ENCODE peak calls at places on chromosomes 2 and 18, in six cellular contexts. One of them, this sample, is unnamed.
A peak's percentile ranks its signal among the peaks of the same experiment; 100 is the strongest.

GRCh38 chr2:68627615-68628014 is 15.8 kb upstream of the PROKR1 start:
- DNase-seq in H9: no peak
- DNase-seq in H1: no peak
- DNase-seq in mesenchymal stem cell: no peak
- DNase-seq in mesendoderm: no peak
- DNase-seq in neuronal stem cell: no peak
- DNase-seq in this sample: no peak

GRCh38 chr2:170139276-170139967 is 38.5 kb upstream of the MYO3B start:
- DNase-seq in mesendoderm: no peak
- DNase-seq in neuronal stem cell: no peak
- DNase-seq in mesenchymal stem cell: no peak
- DNase-seq in H9: no peak
- DNase-seq in H1: no peak
- DNase-seq in this sample: no peak

GRCh38 chr2:202051499-202052161 is 18.0 kb downstream of the FZD7 start:
- DNase-seq in neuronal stem cell: peak; percentile 47
- DNase-seq in H1: no peak
- DNase-seq in mesenchymal stem cell: no peak
- DNase-seq in H9: no peak
- DNase-seq in mesendoderm: peak; percentile 65
- DNase-seq in this sample: peak; percentile 43

GRCh38 chr2:143572421-143572820 is 443.2 kb downstream of the ARHGAP15 start:
- DNase-seq in neuronal stem cell: no peak
- DNase-seq in H9: no peak
- DNase-seq in H1: no peak
- DNase-seq in mesenchymal stem cell: no peak
- DNase-seq in mesendoderm: no peak
- DNase-seq in this sample: no peak

GRCh38 chr2:196181484-196181883 is 10.1 kb upstream of the STK17B start:
- DNase-seq in mesenchymal stem cell: peak; percentile 26
- DNase-seq in H9: no peak
- DNase-seq in H1: no peak
- DNase-seq in neuronal stem cell: no peak
- DNase-seq in mesendoderm: no peak
- DNase-seq in this sample: no peak

GRCh38 chr18:60892855-60893254 is 440.4 kb upstream of the CDH20 start:
- DNase-seq in mesendoderm: no peak
- DNase-seq in H9: no peak
- DNase-seq in mesenchymal stem cell: peak; percentile 51
- DNase-seq in neuronal stem cell: no peak
- DNase-seq in H1: no peak
- DNase-seq in this sample: no peak

GRCh38 chr2:128475427-128476211 is 157.0 kb upstream of the HS6ST1 start:
- DNase-seq in neuronal stem cell: no peak
- DNase-seq in H9: peak; percentile 16
- DNase-seq in mesenchymal stem cell: no peak
- DNase-seq in mesendoderm: no peak
- DNase-seq in H1: no peak
- DNase-seq in this sample: no peak

GRCh38 chr2:47360283-47360682 is 42.7 kb upstream of the MSH2 start:
- DNase-seq in H1: no peak
- DNase-seq in mesenchymal stem cell: no peak
- DNase-seq in mesendoderm: no peak
- DNase-seq in neuronal stem cell: no peak
- DNase-seq in H9: no peak
- DNase-seq in this sample: no peak

GRCh38 chr18:39455300-39455699 is 1889.7 kb upstream of the CELF4 start:
- DNase-seq in mesenchymal stem cell: peak; percentile 26
- DNase-seq in H1: no peak
- DNase-seq in H9: no peak
- DNase-seq in mesendoderm: no peak
- DNase-seq in neuronal stem cell: no peak
- DNase-seq in this sample: peak; percentile 66

GRCh38 chr2:169185711-169186110 is 116.3 kb downstream of the DHRS9 start:
- DNase-seq in mesenchymal stem cell: no peak
- DNase-seq in H1: no peak
- DNase-seq in mesendoderm: peak; percentile 3
- DNase-seq in H9: no peak
- DNase-seq in neuronal stem cell: no peak
- DNase-seq in this sample: no peak

GRCh38 chr2:31222086-31222485 is 4.8 kb upstream of the CAPN14 start:
- DNase-seq in mesendoderm: no peak
- DNase-seq in neuronal stem cell: no peak
- DNase-seq in H1: no peak
- DNase-seq in H9: no peak
- DNase-seq in mesenchymal stem cell: no peak
- DNase-seq in this sample: no peak

GRCh38 chr2:164826293-164827243 is 15.1 kb downstream of the COBLL1 start:
- DNase-seq in H1: no peak
- DNase-seq in mesendoderm: no peak
- DNase-seq in neuronal stem cell: no peak
- DNase-seq in mesenchymal stem cell: peak; percentile 25
- DNase-seq in H9: no peak
- DNase-seq in this sample: peak; percentile 13

GRCh38 chr2:162029287-162029901 is 44.6 kb downstream of the DPP4 start:
- DNase-seq in mesendoderm: no peak
- DNase-seq in H9: no peak
- DNase-seq in mesenchymal stem cell: no peak
- DNase-seq in H1: no peak
- DNase-seq in neuronal stem cell: no peak
- DNase-seq in this sample: peak; percentile 37

GRCh38 chr2:12686708-12687107 is 30.0 kb upstream of the TRIB2 start:
- DNase-seq in neuronal stem cell: no peak
- DNase-seq in H9: no peak
- DNase-seq in mesendoderm: no peak
- DNase-seq in mesenchymal stem cell: no peak
- DNase-seq in H1: no peak
- DNase-seq in this sample: no peak

GRCh38 chr2:212359425-212360067 is 179.1 kb downstream of the ERBB4 start:
- DNase-seq in H9: no peak
- DNase-seq in neuronal stem cell: no peak
- DNase-seq in H1: no peak
- DNase-seq in mesenchymal stem cell: no peak
- DNase-seq in mesendoderm: peak; percentile 60
- DNase-seq in this sample: no peak

GRCh38 chr2:44598731-44599529 is 237.2 kb downstream of the CAMKMT start:
- DNase-seq in mesenchymal stem cell: no peak
- DNase-seq in neuronal stem cell: no peak
- DNase-seq in mesendoderm: no peak
- DNase-seq in H9: no peak
- DNase-seq in H1: no peak
- DNase-seq in this sample: no peak

GRCh38 chr18:75209129-75209951 is at the start of gene PTGR3:
- DNase-seq in H1: no peak
- DNase-seq in H9: peak; percentile 84
- DNase-seq in mesenchymal stem cell: peak; percentile 75
- DNase-seq in mesendoderm: peak; percentile 84
- DNase-seq in neuronal stem cell: peak; percentile 68
- DNase-seq in this sample: peak; percentile 73

GRCh38 chr2:230321031-230321430 is 6.0 kb upstream of the SP140L start:
- DNase-seq in mesendoderm: no peak
- DNase-seq in H1: no peak
- DNase-seq in H9: no peak
- DNase-seq in mesenchymal stem cell: no peak
- DNase-seq in neuronal stem cell: no peak
- DNase-seq in this sample: no peak

GRCh38 chr2:126752876-126753275 is 96.9 kb downstream of the GYPC start:
- DNase-seq in neuronal stem cell: no peak
- DNase-seq in mesenchymal stem cell: no peak
- DNase-seq in H9: no peak
- DNase-seq in H1: no peak
- DNase-seq in mesendoderm: no peak
- DNase-seq in this sample: no peak

GRCh38 chr2:238235331-238235732 is 4.5 kb downstream of the HES6 start:
- DNase-seq in neuronal stem cell: no peak
- DNase-seq in mesenchymal stem cell: peak; percentile 57
- DNase-seq in H9: no peak
- DNase-seq in mesendoderm: no peak
- DNase-seq in H1: no peak
- DNase-seq in this sample: peak; percentile 35

GRCh38 chr2:20670315-20671035 is 3.5 kb downstream of the GDF7 start:
- DNase-seq in mesendoderm: peak; percentile 56
- DNase-seq in H1: no peak
- DNase-seq in H9: peak; percentile 55
- DNase-seq in mesenchymal stem cell: no peak
- DNase-seq in neuronal stem cell: no peak
- DNase-seq in this sample: no peak

GRCh38 chr2:104851236-104852160 is 2.4 kb upstream of the POU3F3 start:
- DNase-seq in neuronal stem cell: no peak
- DNase-seq in H9: no peak
- DNase-seq in mesenchymal stem cell: no peak
- DNase-seq in H1: no peak
- DNase-seq in mesendoderm: peak; percentile 27
- DNase-seq in this sample: no peak

GRCh38 chr2:203623104-203623503 is 83.3 kb upstream of the CD28 start:
- DNase-seq in neuronal stem cell: no peak
- DNase-seq in mesenchymal stem cell: peak; percentile 98
- DNase-seq in H9: no peak
- DNase-seq in mesendoderm: peak; percentile 65
- DNase-seq in H1: no peak
- DNase-seq in this sample: peak; percentile 98

DNA sequence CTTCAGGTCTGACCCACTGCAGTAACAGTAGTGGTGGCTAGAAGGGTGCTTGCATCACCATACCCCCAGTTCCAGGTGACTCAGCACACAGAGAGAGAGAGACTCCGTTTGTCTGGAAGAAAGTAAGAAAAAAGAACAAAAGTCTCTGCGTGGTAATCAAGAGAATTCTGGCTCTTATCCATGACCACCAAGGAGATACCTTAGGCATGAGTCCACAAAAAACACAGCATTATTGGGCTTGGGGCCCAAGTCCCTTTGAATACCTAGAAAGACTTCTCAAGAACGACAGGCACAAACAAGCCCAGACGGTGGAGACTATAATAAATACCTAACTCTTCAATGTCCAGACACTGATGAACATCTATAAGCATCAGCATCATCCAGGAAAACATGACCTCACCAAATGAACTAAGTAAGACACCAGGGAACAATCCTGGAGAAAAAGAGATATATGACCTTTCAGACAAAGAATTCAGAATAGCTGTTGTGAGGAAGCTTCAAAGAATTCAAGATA is 21.7 kb upstream of the BAZ2B start:
- DNase-seq in mesendoderm: peak; percentile 74
- DNase-seq in H1: no peak
- DNase-seq in neuronal stem cell: no peak
- DNase-seq in mesenchymal stem cell: peak; percentile 67
- DNase-seq in H9: no peak
- DNase-seq in this sample: peak; percentile 91
- H3K4ac ChIP-seq in mesendoderm: no peak overlapping the region
- H3K4ac ChIP-seq in H1: no peak overlapping the region
- H3K4ac ChIP-seq in neuronal stem cell: no peak overlapping the region
- H3K4ac ChIP-seq in mesenchymal stem cell: no peak overlapping the region
- H3K4ac ChIP-seq in H9: no peak overlapping the region
- H3K4ac ChIP-seq in this sample: peak overlapping the region; percentile 6

DNA sequence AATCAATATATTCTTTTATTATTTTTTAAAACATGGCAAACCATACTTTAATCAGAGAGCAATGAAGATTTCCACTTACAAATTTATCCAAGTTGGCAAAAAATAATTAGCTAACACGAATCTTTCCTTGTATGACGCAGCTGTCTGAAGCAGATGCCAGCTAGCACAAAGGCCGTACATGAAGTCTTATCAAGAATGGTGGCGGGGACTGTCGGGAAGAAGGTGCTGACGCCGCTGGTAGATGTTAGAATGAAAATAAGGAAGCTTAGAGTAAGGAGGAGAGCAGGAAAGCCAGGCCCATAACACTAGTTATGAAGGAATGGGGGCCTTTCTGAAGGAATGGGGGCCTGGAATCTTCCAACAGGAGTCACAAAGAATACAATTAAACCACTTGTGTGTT is 96.7 kb downstream of the ZNF516 start:
- DNase-seq in mesendoderm: no peak
- DNase-seq in neuronal stem cell: no peak
- DNase-seq in H1: no peak
- DNase-seq in H9: no peak
- DNase-seq in mesenchymal stem cell: no peak
- DNase-seq in this sample: no peak
- H3K4ac ChIP-seq in mesendoderm: no peak overlapping the region
- H3K4ac ChIP-seq in neuronal stem cell: no peak overlapping the region
- H3K4ac ChIP-seq in H1: no peak overlapping the region
- H3K4ac ChIP-seq in H9: no peak overlapping the region
- H3K4ac ChIP-seq in mesenchymal stem cell: no peak overlapping the region
- H3K4ac ChIP-seq in this sample: no peak overlapping the region

DNA sequence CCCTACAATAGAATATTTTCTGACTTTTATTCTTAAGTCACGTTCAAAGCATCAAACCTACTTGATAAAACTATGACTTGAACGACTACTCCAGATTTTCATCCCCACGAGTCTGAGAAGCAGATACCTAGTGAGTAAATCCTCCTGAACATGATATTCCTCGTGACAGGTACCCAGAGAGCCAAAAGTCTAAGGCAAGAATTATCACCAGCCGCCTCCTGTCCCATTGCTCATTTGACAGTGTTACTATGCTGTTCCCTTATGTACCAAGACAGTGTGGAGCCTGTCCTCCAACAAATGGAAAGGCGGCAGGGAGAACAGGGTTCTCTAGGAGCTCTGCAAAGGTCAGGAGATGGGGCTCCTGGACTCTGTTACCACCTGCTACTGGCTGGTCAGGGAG is 8.3 kb upstream of the ALPK2 start:
- DNase-seq in H1: no peak
- DNase-seq in mesendoderm: no peak
- DNase-seq in H9: no peak
- DNase-seq in mesenchymal stem cell: no peak
- DNase-seq in neuronal stem cell: no peak
- DNase-seq in this sample: no peak
- H3K4ac ChIP-seq in H1: no peak overlapping the region
- H3K4ac ChIP-seq in mesendoderm: peak overlapping the region; percentile 73
- H3K4ac ChIP-seq in H9: no peak overlapping the region
- H3K4ac ChIP-seq in mesenchymal stem cell: no peak overlapping the region
- H3K4ac ChIP-seq in neuronal stem cell: no peak overlapping the region
- H3K4ac ChIP-seq in this sample: no peak overlapping the region

DNA sequence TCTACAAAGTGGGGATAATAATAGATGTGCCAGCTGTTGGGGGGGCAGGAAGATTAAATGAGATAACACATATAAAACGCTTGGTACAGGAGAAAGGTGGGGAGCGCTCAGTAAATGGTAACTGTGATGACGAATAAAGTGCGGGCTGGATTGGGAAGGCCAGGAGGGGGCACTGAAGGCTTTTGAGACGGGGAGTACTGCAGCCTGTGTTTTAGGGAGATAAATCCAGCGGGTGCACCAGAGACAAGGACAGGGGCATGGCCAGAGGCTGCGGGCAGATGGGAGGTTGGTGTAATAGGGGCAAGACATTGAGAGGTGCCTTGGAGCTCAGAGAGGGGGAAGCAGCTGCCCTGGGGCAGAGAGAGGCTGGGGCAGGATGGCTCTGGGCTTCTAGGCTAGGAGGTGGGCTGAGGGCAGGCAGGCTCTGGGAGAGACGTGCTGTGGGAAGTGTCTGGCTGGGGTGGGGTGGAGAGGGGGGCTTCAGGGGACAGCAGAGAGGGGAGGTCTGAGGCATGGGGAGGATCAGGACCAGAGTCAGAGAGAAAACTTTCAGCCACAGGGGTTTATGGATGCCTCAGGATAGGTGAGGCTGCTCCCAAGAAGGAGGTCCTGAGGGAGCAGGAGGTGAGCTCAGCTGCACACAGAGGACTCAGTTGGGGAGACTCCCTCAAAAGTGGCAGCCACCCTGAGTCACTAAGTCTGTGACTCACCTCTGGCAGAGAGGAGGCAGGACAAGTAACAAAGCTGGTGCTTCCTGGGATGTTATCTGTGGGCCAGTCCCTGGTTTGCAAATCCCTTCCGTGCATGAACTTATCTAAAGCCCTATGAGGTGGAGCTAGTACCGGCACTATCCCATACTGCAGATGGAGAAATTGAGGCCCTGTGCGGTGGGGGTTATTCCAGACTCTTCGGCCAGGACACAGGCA is 18.9 kb downstream of the TEX44 start:
- DNase-seq in mesendoderm: peak; percentile 87
- DNase-seq in H1: no peak
- DNase-seq in mesenchymal stem cell: peak; percentile 95
- DNase-seq in neuronal stem cell: no peak
- DNase-seq in H9: peak; percentile 84
- DNase-seq in this sample: peak; percentile 84
- H3K4ac ChIP-seq in mesendoderm: no peak overlapping the region
- H3K4ac ChIP-seq in H1: peak overlapping the region; percentile 5
- H3K4ac ChIP-seq in mesenchymal stem cell: peak overlapping the region; percentile 47
- H3K4ac ChIP-seq in neuronal stem cell: no peak overlapping the region
- H3K4ac ChIP-seq in H9: no peak overlapping the region
- H3K4ac ChIP-seq in this sample: peak overlapping the region; percentile 93

This sample was measured in IMR-90.